ENCODE peak calls at places on chromosomes 7 and 10, in seven cellular contexts. K, M, V, R, J, P and B are unnamed samples.

GRCh38 chr7:67913604-67914003 is 917.0 kb downstream of the TYW1 start:
- DNase-seq in K (no peak), M (no peak), V (no peak), R (no peak), J (no peak), P (peak), B (no peak)

GRCh38 chr7:117322741-117323584 is at the start of gene WNT2:
- DNase-seq in K (no peak), M (no peak), V (peak), R (peak), J (no peak), P (peak), B (no peak)

GRCh38 chr7:137992738-137993394 is 9.0 kb downstream of the CREB3L2 start:
- DNase-seq in K (no peak), M (peak), V (peak), R (no peak), J (no peak), P (peak), B (no peak)

GRCh38 chr7:94655562-94655883 is 410 bp downstream of the SGCE start:
- DNase-seq in K (no peak), M (no peak), V (peak), R (no peak), J (no peak), P (no peak), B (no peak)

GRCh38 chr10:123135415-123136141 is at the start of gene HMX3:
- DNase-seq in K (no peak), M (no peak), V (no peak), R (peak), J (no peak), P (no peak), B (no peak)

GRCh38 chr10:70940834-70941568 is 52.6 kb upstream of the PCBD1 start:
- DNase-seq in K (no peak), M (no peak), V (peak), R (no peak), J (no peak), P (no peak), B (no peak)

GRCh38 chr10:123681285-123681684 is 15.1 kb downstream of the GPR26 start:
- DNase-seq in K (no peak), M (no peak), V (no peak), R (no peak), J (no peak), P (no peak), B (no peak)

GRCh38 chr7:108358553-108358952 is 97.7 kb downstream of the NRCAM start:
- DNase-seq in K (no peak), M (no peak), V (peak), R (peak), J (no peak), P (peak), B (no peak)

GRCh38 chr10:50554995-50555568 is 68.7 kb downstream of the SGMS1 start:
- DNase-seq in K (no peak), M (no peak), V (no peak), R (peak), J (no peak), P (no peak), B (no peak)

GRCh38 chr7:8015746-8016120 is 47.1 kb downstream of the GLCCI1 start:
- DNase-seq in K (no peak), M (no peak), V (no peak), R (no peak), J (no peak), P (no peak), B (no peak)

GRCh38 chr10:58225654-58226053 is 42.0 kb downstream of the IPMK start:
- DNase-seq in K (no peak), M (no peak), V (no peak), R (no peak), J (no peak), P (no peak), B (no peak)

GRCh38 chr10:89773081-89773480 is 71.7 kb downstream of the KIF20B start:
- DNase-seq in K (no peak), M (no peak), V (no peak), R (no peak), J (no peak), P (no peak), B (no peak)

GRCh38 chr7:40234666-40235065 is 99.9 kb downstream of the SUGCT start:
- DNase-seq in K (no peak), M (no peak), V (no peak), R (no peak), J (no peak), P (no peak), B (no peak)

GRCh38 chr10:34152434-34152833 is 662.7 kb downstream of the PARD3 start:
- DNase-seq in K (no peak), M (no peak), V (no peak), R (no peak), J (no peak), P (no peak), B (no peak)

GRCh38 chr10:70651661-70652060 is 20.6 kb upstream of the ADAMTS14 start:
- DNase-seq in K (peak), M (no peak), V (no peak), R (no peak), J (no peak), P (peak), B (no peak)

GRCh38 chr7:75888464-75889222 is 9.8 kb downstream of the RHBDD2 start:
- DNase-seq in K (no peak), M (peak), V (no peak), R (no peak), J (peak), P (no peak), B (no peak)

GRCh38 chr7:110774066-110774465 is 316.9 kb upstream of the LRRN3 start:
- DNase-seq in K (no peak), M (no peak), V (peak), R (no peak), J (no peak), P (peak), B (no peak)

GRCh38 chr10:69090687-69091450 is 3.0 kb downstream of the SRGN start:
- DNase-seq in K (no peak), M (no peak), V (no peak), R (no peak), J (no peak), P (no peak), B (no peak)

GRCh38 chr10:11647676-11648075 is 36.2 kb upstream of the USP6NL start:
- DNase-seq in K (no peak), M (no peak), V (no peak), R (no peak), J (no peak), P (no peak), B (no peak)

GRCh38 chr7:135801877-135802276 is 53.3 kb upstream of the FAM180A start:
- DNase-seq in K (no peak), M (no peak), V (no peak), R (no peak), J (no peak), P (no peak), B (no peak)

GRCh38 chr10:101111547-101111946 is 19.6 kb upstream of the TLX1 start:
- DNase-seq in K (no peak), M (no peak), V (no peak), R (no peak), J (no peak), P (no peak), B (no peak)

GRCh38 chr10:73117976-73118743 is 7.9 kb downstream of the NUDT13 start:
- DNase-seq in K (no peak), M (no peak), V (peak), R (no peak), J (no peak), P (peak), B (no peak)

GRCh38 chr7:47882635-47883034 is 65.6 kb downstream of the PKD1L1 start:
- DNase-seq in K (no peak), M (no peak), V (no peak), R (no peak), J (no peak), P (no peak), B (no peak)

GRCh38 chr10:25226775-25227682 is 52.2 kb downstream of the GPR158 start:
- DNase-seq in K (no peak), M (no peak), V (peak), R (peak), J (no peak), P (no peak), B (no peak)

GRCh38 chr10:124011464-124011863 is 81.9 kb downstream of the CHST15 start:
- DNase-seq in K (no peak), M (no peak), V (no peak), R (no peak), J (peak), P (peak), B (no peak)

GRCh38 chr10:11678074-11678793 is 63.9 kb upstream of the ECHDC3 start:
- DNase-seq in K (no peak), M (no peak), V (no peak), R (no peak), J (peak), P (peak), B (no peak)

GRCh38 chr10:94115725-94116124 is 122.0 kb downstream of the PLCE1 start:
- DNase-seq in K (no peak), M (no peak), V (no peak), R (no peak), J (no peak), P (peak), B (no peak)

GRCh38 chr7:112361154-112361553 is 89.1 kb upstream of the IFRD1 start:
- DNase-seq in K (no peak), M (no peak), V (no peak), R (no peak), J (no peak), P (no peak), B (no peak)

GRCh38 chr7:157426463-157427301 is 89.9 kb downstream of the DNAJB6 start:
- DNase-seq in K (no peak), M (no peak), V (no peak), R (no peak), J (peak), P (no peak), B (no peak)

GRCh38 chr10:103262229-103262628 is 14.7 kb upstream of the INA start:
- DNase-seq in K (no peak), M (no peak), V (no peak), R (no peak), J (no peak), P (no peak), B (no peak)

GRCh38 chr10:30818010-30818660 is 188.6 kb upstream of the LYZL2 start:
- DNase-seq in K (no peak), M (peak), V (no peak), R (no peak), J (peak), P (no peak), B (no peak)

GRCh38 chr10:96618648-96619047 is 31.8 kb upstream of the TM9SF3 start:
- DNase-seq in K (no peak), M (peak), V (no peak), R (no peak), J (no peak), P (no peak), B (no peak)

GRCh38 chr10:30435068-30435422 is 1.1 kb downstream of the MAP3K8 start:
- DNase-seq in K (peak), M (peak), V (peak), R (no peak), J (no peak), P (no peak), B (no peak)

GRCh38 chr7:95897557-95898183 is 125.3 kb downstream of the DYNC1I1 start:
- DNase-seq in K (no peak), M (no peak), V (no peak), R (no peak), J (no peak), P (no peak), B (no peak)

GRCh38 chr7:128343554-128344430 is at the start of gene RBM28:
- DNase-seq in K (peak), M (peak), V (peak), R (peak), J (peak), P (peak), B (peak)
- TF ChIP-seq CTCF in K (no peak), M (no peak), V (no peak), R (no peak), J (no peak), P (peak), B (no peak)

GRCh38 chr10:4704034-4704545 is 121.9 kb upstream of the AKR1E2 start:
- DNase-seq in K (no peak), M (no peak), V (peak), R (no peak), J (no peak), P (peak), B (no peak)

GRCh38 chr10:4710858-4711257 is 115.1 kb upstream of the AKR1E2 start:
- DNase-seq in K (no peak), M (no peak), V (no peak), R (no peak), J (no peak), P (no peak), B (no peak)

GRCh38 chr10:4708123-4708759 is 117.8 kb upstream of the AKR1E2 start:
- DNase-seq in K (no peak), M (no peak), V (no peak), R (peak), J (no peak), P (no peak), B (no peak)
- TF ChIP-seq CTCF in K (no peak), M (no peak), V (no peak), R (peak), J (no peak), P (peak), B (no peak)

GRCh38 chr7:87784424-87784823 is 91.7 kb downstream of the SLC25A40 start:
- DNase-seq in K (no peak), M (no peak), V (no peak), R (no peak), J (no peak), P (no peak), B (no peak)
- TF ChIP-seq CTCF in K (no peak), M (no peak), V (no peak), R (no peak), J (no peak), P (peak), B (no peak)

DNA sequence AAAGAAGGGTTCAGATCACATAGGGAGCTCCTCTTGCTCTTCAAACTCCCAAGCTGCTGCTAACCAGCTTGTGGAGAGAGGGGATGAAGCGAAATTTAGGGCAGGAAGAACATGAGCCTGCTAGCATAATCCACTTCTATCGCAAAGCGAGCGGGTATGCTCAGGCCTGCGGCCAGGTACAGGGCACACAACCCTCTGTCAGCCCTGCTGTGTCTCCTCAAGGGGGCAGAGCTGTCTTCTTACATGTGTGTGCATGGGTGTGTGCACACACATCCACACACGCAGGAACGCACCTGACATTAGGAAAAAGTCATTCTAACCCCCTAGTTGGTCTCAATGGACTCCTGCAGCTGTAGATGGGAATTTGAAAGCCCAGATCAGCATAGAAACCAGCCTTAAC is 80.2 kb downstream of the PPP1R3C start:
- DNase-seq in K (no peak), M (no peak), V (peak), R (peak), J (no peak), P (no peak), B (no peak)
- TF ChIP-seq CTCF in K (no peak), M (peak), V (peak), R (peak), J (peak), P (peak), B (peak)

DNA sequence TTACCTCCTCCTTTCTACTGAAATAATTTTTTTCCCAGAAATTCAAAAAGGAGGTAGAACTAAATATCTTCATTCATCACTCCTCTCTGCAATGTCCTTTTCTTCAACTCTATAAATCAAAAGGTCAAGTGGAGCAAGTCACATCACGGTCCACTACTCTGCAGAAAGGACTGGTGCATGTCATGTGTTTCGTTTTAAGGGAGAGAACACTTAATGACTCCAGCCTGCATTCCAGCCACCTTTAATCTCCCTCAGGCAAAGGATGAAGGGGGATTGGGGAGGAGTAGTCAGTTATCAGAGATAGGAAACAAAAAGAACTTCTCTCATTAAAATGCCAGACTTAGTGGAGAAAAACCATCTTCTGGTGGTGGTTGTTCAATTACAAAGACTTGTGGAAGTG is 78.9 kb downstream of the ANK3 start:
- DNase-seq in K (no peak), M (no peak), V (no peak), R (no peak), J (no peak), P (no peak), B (no peak)
- TF ChIP-seq CTCF in K (no peak), M (no peak), V (no peak), R (no peak), J (no peak), P (no peak), B (no peak)

GRCh38 chr7:52260046-52260665 is 775.3 kb upstream of the POM121L12 start:
- DNase-seq in K (no peak), M (no peak), V (peak), R (peak), J (no peak), P (no peak), B (peak)
- TF ChIP-seq CTCF in K (no peak), M (no peak), V (peak), R (peak), J (peak), P (no peak), B (peak)

DNA sequence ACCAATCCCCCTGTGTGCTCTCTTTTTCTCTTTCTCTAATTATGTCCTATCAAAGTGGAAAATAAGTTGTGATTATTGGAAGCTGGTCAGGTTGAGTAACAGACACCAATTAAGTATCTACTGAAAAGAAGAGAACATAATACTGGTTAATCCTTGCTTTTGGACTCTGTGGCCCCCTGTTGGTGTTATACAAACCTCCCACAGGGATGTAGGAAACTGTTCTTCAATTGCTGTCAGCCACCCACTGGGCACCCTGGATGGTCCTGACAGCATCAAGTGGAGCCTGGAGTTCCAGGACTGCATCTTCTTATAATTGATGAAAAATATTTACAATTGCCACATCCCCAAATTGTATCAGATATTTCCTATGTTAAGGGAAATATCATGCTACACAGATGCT is 939.7 kb downstream of the KCNMA1 start:
- DNase-seq in K (no peak), M (no peak), V (no peak), R (no peak), J (no peak), P (no peak), B (no peak)
- TF ChIP-seq CTCF in K (no peak), M (no peak), V (no peak), R (peak), J (no peak), P (no peak), B (no peak)

DNA sequence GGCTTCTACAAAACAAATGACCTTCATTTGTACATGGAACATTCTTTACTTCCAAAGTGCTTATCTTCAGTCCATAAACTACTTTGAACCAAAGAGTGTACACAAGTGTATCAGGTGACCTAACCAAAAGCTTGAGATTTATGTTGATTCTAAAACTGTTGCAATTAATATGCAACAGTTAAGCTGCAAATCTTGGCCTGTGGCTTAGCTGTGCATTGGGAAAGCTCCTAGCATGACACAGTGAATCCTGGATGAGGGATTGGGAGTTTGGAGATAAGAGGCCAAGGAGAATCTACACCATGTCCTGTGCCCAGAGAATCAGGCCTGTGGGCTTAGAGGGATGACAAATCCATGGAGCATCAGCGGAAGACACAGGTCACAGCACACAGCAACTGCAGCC is 105.2 kb upstream of the GSDME start:
- DNase-seq in K (no peak), M (no peak), V (peak), R (no peak), J (no peak), P (no peak), B (no peak)
- TF ChIP-seq CTCF in K (no peak), M (no peak), V (no peak), R (no peak), J (no peak), P (no peak), B (no peak)

GRCh38 chr7:125491137-125491536 is 561.5 kb upstream of the POT1 start:
- DNase-seq in K (no peak), M (no peak), V (no peak), R (no peak), J (no peak), P (no peak), B (no peak)

GRCh38 chr7:125495997-125496396 is 566.4 kb upstream of the POT1 start:
- DNase-seq in K (no peak), M (no peak), V (no peak), R (no peak), J (no peak), P (no peak), B (no peak)

GRCh38 chr7:125490167-125490566 is 560.5 kb upstream of the POT1 start:
- DNase-seq in K (no peak), M (no peak), V (no peak), R (no peak), J (no peak), P (no peak), B (no peak)

DNA sequence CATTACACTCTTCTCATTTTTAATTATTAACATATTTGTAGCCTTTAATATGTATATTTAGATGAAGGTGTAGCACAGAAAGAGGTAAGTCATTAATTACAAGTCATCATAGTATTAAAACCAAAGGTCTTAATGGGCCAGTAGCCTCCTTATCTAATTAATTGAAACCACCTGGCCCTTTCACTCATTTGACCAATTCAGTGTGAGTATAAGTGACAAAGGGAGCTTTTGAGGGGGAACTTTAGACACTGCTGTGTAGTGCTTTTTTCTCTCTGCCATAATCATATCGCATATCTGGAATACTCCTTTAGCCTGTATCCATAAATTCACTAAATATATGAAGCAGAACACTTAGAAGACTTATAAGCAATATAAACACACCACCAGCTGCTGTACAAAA is 562.9 kb upstream of the POT1 start:
- DNase-seq in K (no peak), M (no peak), V (no peak), R (no peak), J (no peak), P (no peak), B (no peak)
- TF ChIP-seq CTCF in K (no peak), M (no peak), V (no peak), R (no peak), J (no peak), P (no peak), B (no peak)

DNA sequence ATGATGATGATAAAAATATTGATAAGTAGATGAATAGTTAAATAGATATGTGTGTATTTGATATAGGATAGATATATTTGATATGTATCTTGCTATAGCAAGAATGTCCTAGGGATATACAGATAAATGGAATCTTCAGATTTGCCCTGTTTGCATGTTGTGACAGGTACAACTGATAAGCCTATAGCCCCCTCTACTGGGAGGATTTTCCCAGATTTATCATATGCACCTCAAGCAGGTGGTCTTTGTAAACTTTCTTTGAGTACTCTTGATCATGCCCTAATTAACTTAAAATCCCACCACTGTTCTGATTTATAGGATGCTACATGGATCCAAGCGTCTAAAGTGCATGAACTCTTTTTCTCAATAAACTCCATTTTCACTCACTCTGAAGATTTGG is 1050.7 kb downstream of the SORCS3 start:
- DNase-seq in K (no peak), M (no peak), V (peak), R (no peak), J (no peak), P (no peak), B (no peak)
- TF ChIP-seq CTCF in K (no peak), M (no peak), V (peak), R (peak), J (no peak), P (no peak), B (peak)